ENCODE peak calls at places on chromosomes 12 and 14, in ten cellular contexts. U is AG20443; Y is NCI-H1092; M is amniotic stem cell; E is NCI-H2081; R is NT2/D1; F is stimulated activated CD4-positive, alpha-beta T cell treated with anti-CD3 and anti-CD28 coated beads, Interleukin-12 subunit alpha, Interleukin-12 subunit beta, amount 100 ng/mL, for 48 hours; A is HFFc6; I is GM23248; L is GM18507. N is an unnamed sample.

GRCh38 chr14:64680013-64680674 is 24.1 kb upstream of the PLEKHG3 start:
- DNase-seq in U (peak), Y (no peak), M (no peak), E (no peak), R (no peak), F (no peak), A (no peak), I (peak), L (no peak), N (no peak)

GRCh38 chr12:117212563-117213190 is 22.4 kb upstream of the FBXO21 start:
- DNase-seq in U (peak), Y (peak), M (no peak), E (peak), R (peak), F (peak), A (peak), I (peak), L (peak), N (peak)

GRCh38 chr12:14931359-14931758 is 7.0 kb downstream of the ERP27 start:
- DNase-seq in U (no peak), Y (no peak), M (no peak), E (no peak), R (no peak), F (no peak), A (peak), I (peak), L (no peak), N (peak)

GRCh38 chr14:70902186-70902585 is 5.1 kb upstream of the PCNX1 start:
- DNase-seq in U (no peak), Y (no peak), M (no peak), E (no peak), R (no peak), F (no peak), A (no peak), I (no peak), L (no peak), N (no peak)

GRCh38 chr12:115273446-115273845 is 589.5 kb upstream of the TBX3 start:
- DNase-seq in U (no peak), Y (no peak), M (no peak), E (no peak), R (no peak), F (no peak), A (no peak), I (no peak), L (no peak), N (no peak)

GRCh38 chr14:36317650-36318049 is 2.8 kb downstream of the MBIP start:
- DNase-seq in U (no peak), Y (no peak), M (no peak), E (no peak), R (no peak), F (no peak), A (no peak), I (peak), L (no peak), N (no peak)

GRCh38 chr12:110199360-110200123 is 75.4 kb downstream of the IFT81 start:
- DNase-seq in U (peak), Y (no peak), M (no peak), E (no peak), R (peak), F (peak), A (peak), I (peak), L (no peak), N (peak)

GRCh38 chr14:50354527-50354926 is 42.2 kb downstream of the CDKL1 start:
- DNase-seq in U (no peak), Y (no peak), M (no peak), E (no peak), R (no peak), F (no peak), A (no peak), I (no peak), L (no peak), N (no peak)

GRCh38 chr12:57111046-57111698 is at the start of gene STAT6:
- DNase-seq in U (peak), Y (no peak), M (peak), E (no peak), R (no peak), F (peak), A (peak), I (peak), L (no peak), N (peak)

GRCh38 chr12:90360300-90360699 is 594.7 kb downstream of the CCER1 start:
- DNase-seq in U (no peak), Y (no peak), M (no peak), E (no peak), R (no peak), F (no peak), A (no peak), I (no peak), L (no peak), N (no peak)

GRCh38 chr12:44000309-44000952 is 164.6 kb downstream of the TMEM117 start:
- DNase-seq in U (peak), Y (peak), M (no peak), E (peak), R (peak), F (peak), A (peak), I (peak), L (peak), N (peak)

GRCh38 chr12:9760699-9761406 is at the start of gene CD69:
- DNase-seq in U (no peak), Y (no peak), M (no peak), E (no peak), R (no peak), F (peak), A (no peak), I (no peak), L (no peak), N (no peak)

GRCh38 chr14:57244103-57244502 is 24.6 kb downstream of the EXOC5 start:
- DNase-seq in U (peak), Y (no peak), M (no peak), E (no peak), R (no peak), F (no peak), A (peak), I (peak), L (no peak), N (no peak)

GRCh38 chr12:49022558-49023178 is 4.1 kb upstream of the PRKAG1 start:
- DNase-seq in U (no peak), Y (no peak), M (no peak), E (no peak), R (no peak), F (no peak), A (no peak), I (peak), L (no peak), N (no peak)

GRCh38 chr14:57889245-57889644 is 23.4 kb upstream of the SLC35F4 start:
- DNase-seq in U (peak), Y (peak), M (no peak), E (peak), R (no peak), F (no peak), A (no peak), I (peak), L (no peak), N (peak)

GRCh38 chr12:76311796-76312195 is 36.4 kb downstream of the BBS10 start:
- DNase-seq in U (peak), Y (no peak), M (no peak), E (no peak), R (no peak), F (no peak), A (peak), I (peak), L (no peak), N (peak)

GRCh38 chr14:101066826-101067508 is 163.4 kb upstream of the RTL1 start:
- DNase-seq in U (no peak), Y (no peak), M (no peak), E (no peak), R (no peak), F (no peak), A (no peak), I (no peak), L (no peak), N (no peak)

GRCh38 chr12:46717848-46718247 is 107.9 kb downstream of the SLC38A4 start:
- DNase-seq in U (no peak), Y (no peak), M (no peak), E (no peak), R (no peak), F (no peak), A (no peak), I (no peak), L (no peak), N (no peak)

GRCh38 chr12:115155665-115156645 is 472.0 kb upstream of the TBX3 start:
- DNase-seq in U (peak), Y (no peak), M (peak), E (no peak), R (peak), F (no peak), A (peak), I (peak), L (no peak), N (peak)

GRCh38 chr12:52175411-52176350 is 16.1 kb downstream of the KRT80 start:
- DNase-seq in U (no peak), Y (no peak), M (no peak), E (peak), R (no peak), F (no peak), A (no peak), I (no peak), L (no peak), N (peak)

GRCh38 chr12:64889434-64890216 is 65.2 kb downstream of the TBC1D30 start:
- DNase-seq in U (no peak), Y (no peak), M (no peak), E (no peak), R (peak), F (no peak), A (no peak), I (no peak), L (no peak), N (no peak)

GRCh38 chr14:64948612-64949210 is 6.2 kb upstream of the GPX2 start:
- DNase-seq in U (no peak), Y (no peak), M (no peak), E (no peak), R (no peak), F (no peak), A (no peak), I (no peak), L (no peak), N (no peak)

GRCh38 chr14:55780156-55780946 is 200.3 kb downstream of the KTN1 start:
- DNase-seq in U (peak), Y (no peak), M (peak), E (no peak), R (no peak), F (no peak), A (peak), I (peak), L (no peak), N (peak)

GRCh38 chr14:36820901-36821300 is 159.2 kb downstream of the PAX9 start:
- DNase-seq in U (no peak), Y (no peak), M (no peak), E (no peak), R (no peak), F (no peak), A (no peak), I (no peak), L (no peak), N (no peak)

GRCh38 chr12:105113094-105113493 is 5.6 kb downstream of the WASHC4 start:
- DNase-seq in U (no peak), Y (no peak), M (no peak), E (no peak), R (no peak), F (no peak), A (no peak), I (no peak), L (no peak), N (no peak)

GRCh38 chr12:6376079-6376941 is 947 bp upstream of the SCNN1A start:
- DNase-seq in U (peak), Y (no peak), M (no peak), E (no peak), R (peak), F (no peak), A (peak), I (peak), L (no peak), N (peak)

GRCh38 chr12:109264095-109264942 is 44.8 kb downstream of the FOXN4 start:
- DNase-seq in U (peak), Y (peak), M (peak), E (peak), R (peak), F (peak), A (peak), I (peak), L (peak), N (peak)

GRCh38 chr12:112997506-112997905 is 19.2 kb downstream of the OAS2 start:
- DNase-seq in U (no peak), Y (no peak), M (no peak), E (no peak), R (no peak), F (no peak), A (no peak), I (no peak), L (no peak), N (no peak)

GRCh38 chr12:40375076-40375475 is 150.3 kb downstream of the LRRK2 start:
- DNase-seq in U (no peak), Y (no peak), M (no peak), E (no peak), R (no peak), F (no peak), A (no peak), I (peak), L (no peak), N (no peak)

GRCh38 chr12:115085594-115085993 is 401.6 kb upstream of the TBX3 start:
- DNase-seq in U (no peak), Y (no peak), M (no peak), E (no peak), R (no peak), F (no peak), A (no peak), I (no peak), L (no peak), N (no peak)

GRCh38 chr14:32738206-32738871 is 200.3 kb upstream of the NPAS3 start:
- DNase-seq in U (no peak), Y (no peak), M (no peak), E (no peak), R (no peak), F (no peak), A (no peak), I (no peak), L (no peak), N (no peak)

GRCh38 chr14:105381446-105382342 is 16.6 kb upstream of the TEX22 start:
- DNase-seq in U (no peak), Y (no peak), M (no peak), E (no peak), R (no peak), F (no peak), A (no peak), I (no peak), L (no peak), N (no peak)

GRCh38 chr14:93033983-93034670 is 81.6 kb downstream of the ITPK1 start:
- DNase-seq in U (no peak), Y (no peak), M (no peak), E (no peak), R (no peak), F (peak), A (no peak), I (no peak), L (peak), N (no peak)

GRCh38 chr14:76309572-76310551 is 66.1 kb upstream of the ESRRB start:
- DNase-seq in U (no peak), Y (no peak), M (no peak), E (no peak), R (no peak), F (no peak), A (no peak), I (no peak), L (no peak), N (no peak)

N was measured in foreskin fibroblast.